ENCODE peak calls at places on chromosomes 12 and 14, in eight cellular contexts. One of them, this sample, is unnamed.

GRCh38 chr12:130813436-130813835 is 25.6 kb downstream of the STX2 start:
- DNase-seq in endothelial cell of umbilical vein: no peak
- DNase-seq in RPMI7951: no peak
- DNase-seq in EL: no peak
- DNase-seq in stimulated activated CD4-positive, alpha-beta T cell treated with anti-CD3 and anti-CD28 coated beads, Interleukin-2, amount 100 ng/mL, for 48 hours: no peak
- DNase-seq in cardiac fibroblast: no peak
- DNase-seq in left ventricle myocardium inferior: no peak
- DNase-seq in small intestine: no peak
- DNase-seq in this sample: no peak

GRCh38 chr12:46509135-46509534 is 136.6 kb upstream of the SLC38A2 start:
- DNase-seq in endothelial cell of umbilical vein: no peak
- DNase-seq in RPMI7951: peak
- DNase-seq in EL: no peak
- DNase-seq in stimulated activated CD4-positive, alpha-beta T cell treated with anti-CD3 and anti-CD28 coated beads, Interleukin-2, amount 100 ng/mL, for 48 hours: no peak
- DNase-seq in cardiac fibroblast: no peak
- DNase-seq in left ventricle myocardium inferior: no peak
- DNase-seq in small intestine: no peak
- DNase-seq in this sample: no peak

GRCh38 chr14:63896278-63896720 is 43.5 kb downstream of the SYNE2 start:
- DNase-seq in endothelial cell of umbilical vein: peak
- DNase-seq in RPMI7951: peak
- DNase-seq in EL: peak
- DNase-seq in stimulated activated CD4-positive, alpha-beta T cell treated with anti-CD3 and anti-CD28 coated beads, Interleukin-2, amount 100 ng/mL, for 48 hours: no peak
- DNase-seq in cardiac fibroblast: peak
- DNase-seq in left ventricle myocardium inferior: peak
- DNase-seq in small intestine: peak
- DNase-seq in this sample: no peak

GRCh38 chr12:46362895-46363581 is 9.5 kb downstream of the SLC38A2 start:
- DNase-seq in endothelial cell of umbilical vein: no peak
- DNase-seq in RPMI7951: no peak
- DNase-seq in EL: no peak
- DNase-seq in stimulated activated CD4-positive, alpha-beta T cell treated with anti-CD3 and anti-CD28 coated beads, Interleukin-2, amount 100 ng/mL, for 48 hours: no peak
- DNase-seq in cardiac fibroblast: peak
- DNase-seq in left ventricle myocardium inferior: no peak
- DNase-seq in small intestine: no peak
- DNase-seq in this sample: no peak

GRCh38 chr12:57657744-57658143 is 24.7 kb upstream of the B4GALNT1 start:
- DNase-seq in endothelial cell of umbilical vein: no peak
- DNase-seq in RPMI7951: peak
- DNase-seq in EL: no peak
- DNase-seq in stimulated activated CD4-positive, alpha-beta T cell treated with anti-CD3 and anti-CD28 coated beads, Interleukin-2, amount 100 ng/mL, for 48 hours: no peak
- DNase-seq in cardiac fibroblast: peak
- DNase-seq in left ventricle myocardium inferior: no peak
- DNase-seq in small intestine: no peak
- DNase-seq in this sample: no peak

GRCh38 chr14:101069666-101070362 is 166.3 kb upstream of the RTL1 start:
- DNase-seq in endothelial cell of umbilical vein: no peak
- DNase-seq in RPMI7951: no peak
- DNase-seq in EL: no peak
- DNase-seq in stimulated activated CD4-positive, alpha-beta T cell treated with anti-CD3 and anti-CD28 coated beads, Interleukin-2, amount 100 ng/mL, for 48 hours: no peak
- DNase-seq in cardiac fibroblast: no peak
- DNase-seq in left ventricle myocardium inferior: no peak
- DNase-seq in small intestine: no peak
- DNase-seq in this sample: no peak

GRCh38 chr12:114339626-114340025 is 66.3 kb downstream of the TBX5 start:
- DNase-seq in endothelial cell of umbilical vein: no peak
- DNase-seq in RPMI7951: peak
- DNase-seq in EL: peak
- DNase-seq in stimulated activated CD4-positive, alpha-beta T cell treated with anti-CD3 and anti-CD28 coated beads, Interleukin-2, amount 100 ng/mL, for 48 hours: no peak
- DNase-seq in cardiac fibroblast: peak
- DNase-seq in left ventricle myocardium inferior: no peak
- DNase-seq in small intestine: no peak
- DNase-seq in this sample: no peak

GRCh38 chr14:104795781-104796681 is 483 bp upstream of the AKT1 start:
- DNase-seq in endothelial cell of umbilical vein: no peak
- DNase-seq in RPMI7951: peak
- DNase-seq in EL: peak
- DNase-seq in stimulated activated CD4-positive, alpha-beta T cell treated with anti-CD3 and anti-CD28 coated beads, Interleukin-2, amount 100 ng/mL, for 48 hours: peak
- DNase-seq in cardiac fibroblast: peak
- DNase-seq in left ventricle myocardium inferior: peak
- DNase-seq in small intestine: peak
- DNase-seq in this sample: no peak

GRCh38 chr14:72594099-72594901 is 299.6 kb downstream of the DPF3 start:
- DNase-seq in endothelial cell of umbilical vein: no peak
- DNase-seq in RPMI7951: no peak
- DNase-seq in EL: no peak
- DNase-seq in stimulated activated CD4-positive, alpha-beta T cell treated with anti-CD3 and anti-CD28 coated beads, Interleukin-2, amount 100 ng/mL, for 48 hours: peak
- DNase-seq in cardiac fibroblast: no peak
- DNase-seq in left ventricle myocardium inferior: no peak
- DNase-seq in small intestine: peak
- DNase-seq in this sample: no peak

GRCh38 chr14:68501621-68502052 is 291.2 kb downstream of the ZFP36L1 start:
- DNase-seq in endothelial cell of umbilical vein: no peak
- DNase-seq in RPMI7951: no peak
- DNase-seq in EL: no peak
- DNase-seq in stimulated activated CD4-positive, alpha-beta T cell treated with anti-CD3 and anti-CD28 coated beads, Interleukin-2, amount 100 ng/mL, for 48 hours: no peak
- DNase-seq in cardiac fibroblast: no peak
- DNase-seq in left ventricle myocardium inferior: peak
- DNase-seq in small intestine: peak
- DNase-seq in this sample: no peak

GRCh38 chr12:87982208-87982607 is 47.0 kb downstream of the C12orf50 start:
- DNase-seq in endothelial cell of umbilical vein: no peak
- DNase-seq in RPMI7951: no peak
- DNase-seq in EL: peak
- DNase-seq in stimulated activated CD4-positive, alpha-beta T cell treated with anti-CD3 and anti-CD28 coated beads, Interleukin-2, amount 100 ng/mL, for 48 hours: no peak
- DNase-seq in cardiac fibroblast: peak
- DNase-seq in left ventricle myocardium inferior: no peak
- DNase-seq in small intestine: no peak
- DNase-seq in this sample: no peak

GRCh38 chr12:32811686-32812392 is 56.1 kb upstream of the YARS2 start:
- DNase-seq in endothelial cell of umbilical vein: no peak
- DNase-seq in RPMI7951: peak
- DNase-seq in EL: no peak
- DNase-seq in stimulated activated CD4-positive, alpha-beta T cell treated with anti-CD3 and anti-CD28 coated beads, Interleukin-2, amount 100 ng/mL, for 48 hours: no peak
- DNase-seq in cardiac fibroblast: no peak
- DNase-seq in left ventricle myocardium inferior: no peak
- DNase-seq in small intestine: no peak
- DNase-seq in this sample: no peak

GRCh38 chr12:120453977-120454376 is 7.7 kb downstream of the GATC start:
- DNase-seq in endothelial cell of umbilical vein: peak
- DNase-seq in RPMI7951: peak
- DNase-seq in EL: peak
- DNase-seq in stimulated activated CD4-positive, alpha-beta T cell treated with anti-CD3 and anti-CD28 coated beads, Interleukin-2, amount 100 ng/mL, for 48 hours: no peak
- DNase-seq in cardiac fibroblast: peak
- DNase-seq in left ventricle myocardium inferior: no peak
- DNase-seq in small intestine: peak
- DNase-seq in this sample: no peak

GRCh38 chr12:95859947-95860850 is 1.4 kb downstream of the SNRPF start:
- DNase-seq in endothelial cell of umbilical vein: no peak
- DNase-seq in RPMI7951: no peak
- DNase-seq in EL: no peak
- DNase-seq in stimulated activated CD4-positive, alpha-beta T cell treated with anti-CD3 and anti-CD28 coated beads, Interleukin-2, amount 100 ng/mL, for 48 hours: no peak
- DNase-seq in cardiac fibroblast: peak
- DNase-seq in left ventricle myocardium inferior: no peak
- DNase-seq in small intestine: no peak
- DNase-seq in this sample: no peak

GRCh38 chr14:56133547-56133946 is 15.3 kb downstream of the PELI2 start:
- DNase-seq in endothelial cell of umbilical vein: no peak
- DNase-seq in RPMI7951: no peak
- DNase-seq in EL: no peak
- DNase-seq in stimulated activated CD4-positive, alpha-beta T cell treated with anti-CD3 and anti-CD28 coated beads, Interleukin-2, amount 100 ng/mL, for 48 hours: no peak
- DNase-seq in cardiac fibroblast: no peak
- DNase-seq in left ventricle myocardium inferior: no peak
- DNase-seq in small intestine: no peak
- DNase-seq in this sample: no peak

GRCh38 chr12:53538209-53538689 is 31.0 kb upstream of the NPFF start:
- DNase-seq in endothelial cell of umbilical vein: peak
- DNase-seq in RPMI7951: no peak
- DNase-seq in EL: peak
- DNase-seq in stimulated activated CD4-positive, alpha-beta T cell treated with anti-CD3 and anti-CD28 coated beads, Interleukin-2, amount 100 ng/mL, for 48 hours: no peak
- DNase-seq in cardiac fibroblast: peak
- DNase-seq in left ventricle myocardium inferior: no peak
- DNase-seq in small intestine: peak
- DNase-seq in this sample: no peak

GRCh38 chr14:70339970-70340369 is 19.5 kb downstream of the COX16 start:
- DNase-seq in endothelial cell of umbilical vein: no peak
- DNase-seq in RPMI7951: no peak
- DNase-seq in EL: no peak
- DNase-seq in stimulated activated CD4-positive, alpha-beta T cell treated with anti-CD3 and anti-CD28 coated beads, Interleukin-2, amount 100 ng/mL, for 48 hours: no peak
- DNase-seq in cardiac fibroblast: no peak
- DNase-seq in left ventricle myocardium inferior: no peak
- DNase-seq in small intestine: no peak
- DNase-seq in this sample: no peak

GRCh38 chr12:133165776-133166175 is 15.5 kb upstream of the ZNF268 start:
- DNase-seq in endothelial cell of umbilical vein: no peak
- DNase-seq in RPMI7951: no peak
- DNase-seq in EL: peak
- DNase-seq in stimulated activated CD4-positive, alpha-beta T cell treated with anti-CD3 and anti-CD28 coated beads, Interleukin-2, amount 100 ng/mL, for 48 hours: no peak
- DNase-seq in cardiac fibroblast: peak
- DNase-seq in left ventricle myocardium inferior: no peak
- DNase-seq in small intestine: no peak
- DNase-seq in this sample: no peak

GRCh38 chr12:39875721-39876120 is 230.2 kb downstream of the SLC2A13 start:
- DNase-seq in endothelial cell of umbilical vein: no peak
- DNase-seq in RPMI7951: no peak
- DNase-seq in EL: no peak
- DNase-seq in stimulated activated CD4-positive, alpha-beta T cell treated with anti-CD3 and anti-CD28 coated beads, Interleukin-2, amount 100 ng/mL, for 48 hours: no peak
- DNase-seq in cardiac fibroblast: no peak
- DNase-seq in left ventricle myocardium inferior: no peak
- DNase-seq in small intestine: no peak
- DNase-seq in this sample: no peak

GRCh38 chr14:62436256-62436655 is 609.0 kb downstream of the KCNH5 start:
- DNase-seq in endothelial cell of umbilical vein: no peak
- DNase-seq in RPMI7951: no peak
- DNase-seq in EL: peak
- DNase-seq in stimulated activated CD4-positive, alpha-beta T cell treated with anti-CD3 and anti-CD28 coated beads, Interleukin-2, amount 100 ng/mL, for 48 hours: no peak
- DNase-seq in cardiac fibroblast: peak
- DNase-seq in left ventricle myocardium inferior: no peak
- DNase-seq in small intestine: peak
- DNase-seq in this sample: no peak

GRCh38 chr12:114013601-114014345 is 47.6 kb upstream of the RBM19 start:
- DNase-seq in endothelial cell of umbilical vein: no peak
- DNase-seq in RPMI7951: peak
- DNase-seq in EL: peak
- DNase-seq in stimulated activated CD4-positive, alpha-beta T cell treated with anti-CD3 and anti-CD28 coated beads, Interleukin-2, amount 100 ng/mL, for 48 hours: no peak
- DNase-seq in cardiac fibroblast: peak
- DNase-seq in left ventricle myocardium inferior: no peak
- DNase-seq in small intestine: peak
- DNase-seq in this sample: no peak

GRCh38 chr14:58697927-58698641 is 60.3 kb downstream of the DACT1 start:
- DNase-seq in endothelial cell of umbilical vein: no peak
- DNase-seq in RPMI7951: peak
- DNase-seq in EL: no peak
- DNase-seq in stimulated activated CD4-positive, alpha-beta T cell treated with anti-CD3 and anti-CD28 coated beads, Interleukin-2, amount 100 ng/mL, for 48 hours: no peak
- DNase-seq in cardiac fibroblast: no peak
- DNase-seq in left ventricle myocardium inferior: no peak
- DNase-seq in small intestine: peak
- DNase-seq in this sample: no peak

GRCh38 chr12:128816643-128816920 is 7.2 kb downstream of the SLC15A4 start:
- DNase-seq in endothelial cell of umbilical vein: no peak
- DNase-seq in RPMI7951: no peak
- DNase-seq in EL: no peak
- DNase-seq in stimulated activated CD4-positive, alpha-beta T cell treated with anti-CD3 and anti-CD28 coated beads, Interleukin-2, amount 100 ng/mL, for 48 hours: no peak
- DNase-seq in cardiac fibroblast: no peak
- DNase-seq in left ventricle myocardium inferior: no peak
- DNase-seq in small intestine: no peak
- DNase-seq in this sample: no peak

GRCh38 chr14:34678306-34678705 is 36.1 kb downstream of the CFL2 start:
- DNase-seq in endothelial cell of umbilical vein: no peak
- DNase-seq in RPMI7951: no peak
- DNase-seq in EL: no peak
- DNase-seq in stimulated activated CD4-positive, alpha-beta T cell treated with anti-CD3 and anti-CD28 coated beads, Interleukin-2, amount 100 ng/mL, for 48 hours: no peak
- DNase-seq in cardiac fibroblast: peak
- DNase-seq in left ventricle myocardium inferior: no peak
- DNase-seq in small intestine: no peak
- DNase-seq in this sample: no peak

GRCh38 chr12:107139787-107140186 is 46.4 kb upstream of the CRY1 start:
- DNase-seq in endothelial cell of umbilical vein: no peak
- DNase-seq in RPMI7951: no peak
- DNase-seq in EL: no peak
- DNase-seq in stimulated activated CD4-positive, alpha-beta T cell treated with anti-CD3 and anti-CD28 coated beads, Interleukin-2, amount 100 ng/mL, for 48 hours: no peak
- DNase-seq in cardiac fibroblast: no peak
- DNase-seq in left ventricle myocardium inferior: no peak
- DNase-seq in small intestine: no peak
- DNase-seq in this sample: no peak

GRCh38 chr12:1099158-1099557 is 108.1 kb downstream of the ERC1 start:
- DNase-seq in endothelial cell of umbilical vein: no peak
- DNase-seq in RPMI7951: no peak
- DNase-seq in EL: no peak
- DNase-seq in stimulated activated CD4-positive, alpha-beta T cell treated with anti-CD3 and anti-CD28 coated beads, Interleukin-2, amount 100 ng/mL, for 48 hours: no peak
- DNase-seq in cardiac fibroblast: no peak
- DNase-seq in left ventricle myocardium inferior: no peak
- DNase-seq in small intestine: peak
- DNase-seq in this sample: no peak

GRCh38 chr14:64410084-64410774 is 22.1 kb downstream of the MTHFD1 start:
- DNase-seq in endothelial cell of umbilical vein: no peak
- DNase-seq in RPMI7951: peak
- DNase-seq in EL: peak
- DNase-seq in stimulated activated CD4-positive, alpha-beta T cell treated with anti-CD3 and anti-CD28 coated beads, Interleukin-2, amount 100 ng/mL, for 48 hours: no peak
- DNase-seq in cardiac fibroblast: peak
- DNase-seq in left ventricle myocardium inferior: no peak
- DNase-seq in small intestine: no peak
- DNase-seq in this sample: no peak

GRCh38 chr12:122421263-122421814 is 1.1 kb downstream of the CLIP1 start:
- DNase-seq in endothelial cell of umbilical vein: no peak
- DNase-seq in RPMI7951: no peak
- DNase-seq in EL: peak
- DNase-seq in stimulated activated CD4-positive, alpha-beta T cell treated with anti-CD3 and anti-CD28 coated beads, Interleukin-2, amount 100 ng/mL, for 48 hours: no peak
- DNase-seq in cardiac fibroblast: peak
- DNase-seq in left ventricle myocardium inferior: peak
- DNase-seq in small intestine: peak
- DNase-seq in this sample: no peak

GRCh38 chr14:91273885-91274273 is 29.4 kb upstream of the GPR68 start:
- DNase-seq in endothelial cell of umbilical vein: no peak
- DNase-seq in RPMI7951: no peak
- DNase-seq in EL: no peak
- DNase-seq in stimulated activated CD4-positive, alpha-beta T cell treated with anti-CD3 and anti-CD28 coated beads, Interleukin-2, amount 100 ng/mL, for 48 hours: no peak
- DNase-seq in cardiac fibroblast: no peak
- DNase-seq in left ventricle myocardium inferior: no peak
- DNase-seq in small intestine: no peak
- DNase-seq in this sample: no peak

GRCh38 chr12:109760031-109760929 is 46.7 kb downstream of the FAM222A start:
- DNase-seq in endothelial cell of umbilical vein: no peak
- DNase-seq in RPMI7951: no peak
- DNase-seq in EL: no peak
- DNase-seq in stimulated activated CD4-positive, alpha-beta T cell treated with anti-CD3 and anti-CD28 coated beads, Interleukin-2, amount 100 ng/mL, for 48 hours: no peak
- DNase-seq in cardiac fibroblast: no peak
- DNase-seq in left ventricle myocardium inferior: peak
- DNase-seq in small intestine: peak
- DNase-seq in this sample: no peak

GRCh38 chr12:100789146-100789545 is 5.4 kb upstream of the ANO4 start:
- DNase-seq in endothelial cell of umbilical vein: no peak
- DNase-seq in RPMI7951: no peak
- DNase-seq in EL: peak
- DNase-seq in stimulated activated CD4-positive, alpha-beta T cell treated with anti-CD3 and anti-CD28 coated beads, Interleukin-2, amount 100 ng/mL, for 48 hours: no peak
- DNase-seq in cardiac fibroblast: peak
- DNase-seq in left ventricle myocardium inferior: no peak
- DNase-seq in small intestine: no peak
- DNase-seq in this sample: no peak

GRCh38 chr14:71498151-71498734 is 434.0 kb upstream of the RGS6 start:
- DNase-seq in endothelial cell of umbilical vein: no peak
- DNase-seq in RPMI7951: no peak
- DNase-seq in EL: peak
- DNase-seq in stimulated activated CD4-positive, alpha-beta T cell treated with anti-CD3 and anti-CD28 coated beads, Interleukin-2, amount 100 ng/mL, for 48 hours: no peak
- DNase-seq in cardiac fibroblast: peak
- DNase-seq in left ventricle myocardium inferior: no peak
- DNase-seq in small intestine: no peak
- DNase-seq in this sample: no peak

GRCh38 chr12:57772429-57773322 is at the start of gene EEF1AKMT3:
- DNase-seq in endothelial cell of umbilical vein: peak
- DNase-seq in RPMI7951: peak
- DNase-seq in EL: peak
- DNase-seq in stimulated activated CD4-positive, alpha-beta T cell treated with anti-CD3 and anti-CD28 coated beads, Interleukin-2, amount 100 ng/mL, for 48 hours: peak
- DNase-seq in cardiac fibroblast: peak
- DNase-seq in left ventricle myocardium inferior: peak
- DNase-seq in small intestine: peak
- DNase-seq in this sample: no peak

GRCh38 chr14:49173765-49174373 is 412.3 kb downstream of the RPS29 start:
- DNase-seq in endothelial cell of umbilical vein: peak
- DNase-seq in RPMI7951: peak
- DNase-seq in EL: peak
- DNase-seq in stimulated activated CD4-positive, alpha-beta T cell treated with anti-CD3 and anti-CD28 coated beads, Interleukin-2, amount 100 ng/mL, for 48 hours: peak
- DNase-seq in cardiac fibroblast: peak
- DNase-seq in left ventricle myocardium inferior: no peak
- DNase-seq in small intestine: peak
- DNase-seq in this sample: no peak

This sample was measured in activated naive CD4-positive, alpha-beta T cell.